ENCODE peak calls at places on chromosomes 5 and 9, in five cellular contexts. One of them, this sample, is unnamed.

GRCh38 chr5:43304520-43304919 is 8.7 kb downstream of the HMGCS1 start:
- DNase-seq in EL: no peak
- DNase-seq in CD8-positive, alpha-beta T cell: no peak
- DNase-seq in HCT116: no peak
- DNase-seq in HS-5: no peak
- DNase-seq in this sample: no peak

GRCh38 chr5:168712280-168712924 is 133.2 kb upstream of the PANK3 start:
- DNase-seq in CD8-positive, alpha-beta T cell: no peak
- DNase-seq in HCT116: peak
- DNase-seq in EL: peak
- DNase-seq in HS-5: peak
- DNase-seq in this sample: peak

GRCh38 chr9:37852222-37852621 is 51.6 kb downstream of the DCAF10 start:
- DNase-seq in CD8-positive, alpha-beta T cell: no peak
- DNase-seq in HCT116: no peak
- DNase-seq in HS-5: no peak
- DNase-seq in EL: no peak
- DNase-seq in this sample: no peak

GRCh38 chr9:134947265-134947955 is 29.7 kb upstream of the FCN1 start:
- DNase-seq in HCT116: no peak
- DNase-seq in EL: no peak
- DNase-seq in CD8-positive, alpha-beta T cell: no peak
- DNase-seq in HS-5: no peak
- DNase-seq in this sample: no peak

GRCh38 chr9:93302586-93303257 is 118.8 kb downstream of the WNK2 start:
- DNase-seq in CD8-positive, alpha-beta T cell: peak
- DNase-seq in EL: peak
- DNase-seq in HS-5: no peak
- DNase-seq in HCT116: peak
- DNase-seq in this sample: peak

GRCh38 chr9:92600075-92600741 is 64.4 kb upstream of the ECM2 start:
- DNase-seq in HS-5: no peak
- DNase-seq in HCT116: no peak
- DNase-seq in CD8-positive, alpha-beta T cell: no peak
- DNase-seq in EL: no peak
- DNase-seq in this sample: no peak

GRCh38 chr5:11174601-11175000 is 413.6 kb upstream of the DAP start:
- DNase-seq in EL: no peak
- DNase-seq in HS-5: no peak
- DNase-seq in HCT116: no peak
- DNase-seq in CD8-positive, alpha-beta T cell: no peak
- DNase-seq in this sample: no peak

GRCh38 chr9:91334053-91334452 is 27.7 kb downstream of the AUH start:
- DNase-seq in HS-5: no peak
- DNase-seq in HCT116: no peak
- DNase-seq in EL: peak
- DNase-seq in CD8-positive, alpha-beta T cell: no peak
- DNase-seq in this sample: no peak

GRCh38 chr5:43661102-43661501 is 58.1 kb downstream of the NNT start:
- DNase-seq in HCT116: peak
- DNase-seq in EL: peak
- DNase-seq in HS-5: no peak
- DNase-seq in CD8-positive, alpha-beta T cell: no peak
- DNase-seq in this sample: peak

GRCh38 chr5:7805379-7805778 is 45.6 kb downstream of the CFAP90 start:
- DNase-seq in HCT116: peak
- DNase-seq in EL: peak
- DNase-seq in HS-5: no peak
- DNase-seq in CD8-positive, alpha-beta T cell: no peak
- DNase-seq in this sample: no peak

GRCh38 chr9:137027369-137028012 is 546 bp downstream of the ABCA2 start:
- DNase-seq in EL: peak
- DNase-seq in HS-5: no peak
- DNase-seq in CD8-positive, alpha-beta T cell: no peak
- DNase-seq in HCT116: no peak
- DNase-seq in this sample: no peak

GRCh38 chr5:152335461-152335860 is 69.6 kb downstream of the NMUR2 start:
- DNase-seq in EL: no peak
- DNase-seq in HCT116: no peak
- DNase-seq in HS-5: no peak
- DNase-seq in CD8-positive, alpha-beta T cell: no peak
- DNase-seq in this sample: no peak

GRCh38 chr5:60701317-60701988 is 1.5 kb upstream of the DEPDC1B start:
- DNase-seq in HS-5: no peak
- DNase-seq in HCT116: no peak
- DNase-seq in EL: no peak
- DNase-seq in CD8-positive, alpha-beta T cell: no peak
- DNase-seq in this sample: no peak

GRCh38 chr9:136312436-136312835 is 8.5 kb upstream of the CCDC187 start:
- DNase-seq in HCT116: no peak
- DNase-seq in CD8-positive, alpha-beta T cell: peak
- DNase-seq in EL: peak
- DNase-seq in HS-5: no peak
- DNase-seq in this sample: peak

GRCh38 chr5:178225174-178225573 is 7.4 kb downstream of the PHYKPL start:
- DNase-seq in HS-5: no peak
- DNase-seq in HCT116: no peak
- DNase-seq in EL: no peak
- DNase-seq in CD8-positive, alpha-beta T cell: no peak
- DNase-seq in this sample: no peak

GRCh38 chr9:137049544-137050449 is 3.8 kb upstream of the NPDC1 start:
- DNase-seq in HS-5: no peak
- DNase-seq in CD8-positive, alpha-beta T cell: peak
- DNase-seq in EL: peak
- DNase-seq in HCT116: no peak
- DNase-seq in this sample: peak

GRCh38 chr5:1003296-1003937 is 5.2 kb upstream of the NKD2 start:
- DNase-seq in CD8-positive, alpha-beta T cell: no peak
- DNase-seq in EL: no peak
- DNase-seq in HS-5: peak
- DNase-seq in HCT116: peak
- DNase-seq in this sample: no peak

GRCh38 chr9:109101810-109102209 is 17.9 kb downstream of the TMEM245 start:
- DNase-seq in HS-5: no peak
- DNase-seq in HCT116: peak
- DNase-seq in EL: peak
- DNase-seq in CD8-positive, alpha-beta T cell: no peak
- DNase-seq in this sample: no peak

GRCh38 chr5:126865299-126865698 is 88.4 kb downstream of the LMNB1 start:
- DNase-seq in CD8-positive, alpha-beta T cell: no peak
- DNase-seq in HCT116: no peak
- DNase-seq in EL: peak
- DNase-seq in HS-5: peak
- DNase-seq in this sample: no peak

GRCh38 chr5:43627028-43627427 is 24.0 kb downstream of the NNT start:
- DNase-seq in HS-5: peak
- DNase-seq in HCT116: peak
- DNase-seq in EL: peak
- DNase-seq in CD8-positive, alpha-beta T cell: no peak
- DNase-seq in this sample: peak

GRCh38 chr9:32783168-32783891 is at the start of gene TMEM215:
- DNase-seq in HCT116: no peak
- DNase-seq in HS-5: no peak
- DNase-seq in EL: no peak
- DNase-seq in CD8-positive, alpha-beta T cell: no peak
- DNase-seq in this sample: peak

GRCh38 chr9:17574342-17574741 is 4.5 kb upstream of the SH3GL2 start:
- DNase-seq in CD8-positive, alpha-beta T cell: no peak
- DNase-seq in EL: no peak
- DNase-seq in HS-5: no peak
- DNase-seq in HCT116: no peak
- DNase-seq in this sample: no peak

GRCh38 chr9:126531035-126531571 is 82.6 kb upstream of the LMX1B start:
- DNase-seq in HS-5: no peak
- DNase-seq in CD8-positive, alpha-beta T cell: no peak
- DNase-seq in EL: no peak
- DNase-seq in HCT116: no peak
- DNase-seq in this sample: no peak

GRCh38 chr5:21236104-21236503 is 1248.1 kb upstream of the CDH18 start:
- DNase-seq in HCT116: no peak
- DNase-seq in EL: no peak
- DNase-seq in CD8-positive, alpha-beta T cell: no peak
- DNase-seq in HS-5: peak
- DNase-seq in this sample: no peak

GRCh38 chr5:124752854-124753720 is 6.6 kb upstream of the ZNF608 start:
- DNase-seq in HCT116: no peak
- DNase-seq in HS-5: no peak
- DNase-seq in EL: no peak
- DNase-seq in CD8-positive, alpha-beta T cell: no peak
- DNase-seq in this sample: no peak

GRCh38 chr9:109224751-109225150 is 57.7 kb upstream of the FRRS1L start:
- DNase-seq in CD8-positive, alpha-beta T cell: no peak
- DNase-seq in HCT116: no peak
- DNase-seq in EL: no peak
- DNase-seq in HS-5: no peak
- DNase-seq in this sample: no peak

GRCh38 chr9:85527331-85528015 is 214.3 kb downstream of the AGTPBP1 start:
- DNase-seq in CD8-positive, alpha-beta T cell: no peak
- DNase-seq in HS-5: no peak
- DNase-seq in EL: no peak
- DNase-seq in HCT116: no peak
- DNase-seq in this sample: no peak

GRCh38 chr5:171570244-171570819 is 150.9 kb downstream of the FGF18 start:
- DNase-seq in HS-5: no peak
- DNase-seq in EL: no peak
- DNase-seq in CD8-positive, alpha-beta T cell: no peak
- DNase-seq in HCT116: no peak
- DNase-seq in this sample: no peak

GRCh38 chr5:149268928-149269557 is 2.6 kb upstream of the AFAP1L1 start:
- DNase-seq in CD8-positive, alpha-beta T cell: no peak
- DNase-seq in EL: peak
- DNase-seq in HS-5: peak
- DNase-seq in HCT116: peak
- DNase-seq in this sample: peak